ENCODE peak calls at places on chromosomes 12 and 14, in eight cellular contexts. L, W, S, R, F, B, E and K are unnamed samples.

GRCh38 chr12:65894127-65894526 is 69.8 kb downstream of the HMGA2 start:
- DNase-seq in L (no peak), W (no peak), S (no peak), R (no peak), F (no peak), B (no peak), E (no peak), K (no peak)

GRCh38 chr14:77040995-77041744 is 12.7 kb upstream of the IRF2BPL start:
- DNase-seq in L (no peak), W (no peak), S (no peak), R (peak; percentile 73), F (no peak), B (no peak), E (no peak), K (no peak)

GRCh38 chr12:93722757-93723567 is 45.8 kb downstream of the CRADD start:
- DNase-seq in L (no peak), W (peak; percentile 53), S (peak; percentile 37), R (no peak), F (no peak), B (no peak), E (no peak), K (no peak)

GRCh38 chr12:457676-458075 is 2.1 kb upstream of the B4GALNT3 start:
- DNase-seq in L (no peak), W (no peak), S (no peak), R (no peak), F (no peak), B (no peak), E (no peak), K (no peak)

GRCh38 chr12:27969901-27970390 is 2.6 kb downstream of the PTHLH start:
- DNase-seq in L (peak; percentile 41), W (peak; percentile 62), S (peak; percentile 72), R (peak; percentile 94), F (peak; percentile 86), B (peak; percentile 59), E (peak; percentile 75), K (peak; percentile 37)

GRCh38 chr12:7130537-7130790 is 293 bp downstream of the CLSTN3 start:
- DNase-seq in L (no peak), W (no peak), S (no peak), R (no peak), F (no peak), B (no peak), E (no peak), K (no peak)

GRCh38 chr12:50132505-50133135 is 20.6 kb downstream of the COX14 start:
- DNase-seq in L (no peak), W (no peak), S (no peak), R (no peak), F (peak; percentile 67), B (no peak), E (peak; percentile 28), K (no peak)

GRCh38 chr12:53978477-53979356 is 4.0 kb upstream of the HOTAIR start:
- DNase-seq in L (no peak), W (peak; percentile 40), S (no peak), R (no peak), F (peak; percentile 85), B (no peak), E (no peak), K (no peak)

GRCh38 chr14:60014402-60014801 is 77.3 kb upstream of the PCNX4 start:
- DNase-seq in L (no peak), W (no peak), S (no peak), R (no peak), F (no peak), B (no peak), E (no peak), K (no peak)

GRCh38 chr12:51863363-51863920 is 14.9 kb upstream of the FIGNL2 start:
- DNase-seq in L (no peak), W (peak; percentile 44), S (no peak), R (peak; percentile 85), F (no peak), B (no peak), E (no peak), K (no peak)

GRCh38 chr12:92973614-92974013 is 44.5 kb upstream of the EEA1 start:
- DNase-seq in L (no peak), W (no peak), S (no peak), R (no peak), F (peak; percentile 50), B (peak; percentile 90), E (no peak), K (no peak)

GRCh38 chr14:77738559-77739250 is 22.3 kb downstream of the SNW1 start:
- DNase-seq in L (no peak), W (no peak), S (peak; percentile 43), R (no peak), F (no peak), B (peak; percentile 54), E (no peak), K (no peak)

GRCh38 chr14:104665663-104666522 is 23.5 kb upstream of the INF2 start:
- DNase-seq in L (no peak), W (no peak), S (peak; percentile 80), R (peak; percentile 87), F (peak; percentile 76), B (no peak), E (no peak), K (peak; percentile 76)
- TF ChIP-seq CTCF in L (peak; percentile 26), W (peak; percentile 32), S (peak; percentile 47), R (peak; percentile 63), F (no peak), B (peak; percentile 41), E (peak; percentile 25), K (peak; percentile 50)

GRCh38 chr12:15982471-15982870 is 71.3 kb downstream of the DERA start:
- DNase-seq in L (no peak), W (no peak), S (no peak), R (no peak), F (no peak), B (peak; percentile 78), E (no peak), K (no peak)
- TF ChIP-seq CTCF in L (no peak), W (peak; percentile 42), S (peak; percentile 28), R (peak; percentile 78), F (peak; percentile 40), B (peak; percentile 58), E (peak; percentile 65), K (peak; percentile 58)

DNA sequence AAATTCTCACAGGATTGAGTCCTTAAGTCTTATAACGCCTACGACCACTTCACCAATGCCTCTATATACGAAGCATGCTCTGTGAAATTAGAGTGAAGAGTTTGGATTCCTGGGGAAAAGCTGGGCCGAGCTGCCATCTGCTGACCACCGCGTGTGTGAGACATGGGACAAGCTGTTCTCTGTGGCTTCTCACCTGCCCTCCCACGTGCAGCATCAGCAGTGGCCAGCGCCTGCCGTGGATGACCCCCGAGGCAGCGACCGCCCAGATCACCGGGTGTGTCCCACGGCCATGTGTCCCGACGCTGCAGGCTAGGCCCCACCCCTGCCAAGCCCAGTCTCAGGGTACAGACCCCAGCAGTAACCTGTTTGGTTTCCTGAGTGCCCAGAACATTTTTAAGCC is 21.6 kb upstream of the GOLGA3 start:
- DNase-seq in L (no peak), W (no peak), S (no peak), R (no peak), F (no peak), B (no peak), E (no peak), K (no peak)
- TF ChIP-seq CTCF in L (no peak), W (no peak), S (no peak), R (no peak), F (no peak), B (no peak), E (no peak), K (no peak)

DNA sequence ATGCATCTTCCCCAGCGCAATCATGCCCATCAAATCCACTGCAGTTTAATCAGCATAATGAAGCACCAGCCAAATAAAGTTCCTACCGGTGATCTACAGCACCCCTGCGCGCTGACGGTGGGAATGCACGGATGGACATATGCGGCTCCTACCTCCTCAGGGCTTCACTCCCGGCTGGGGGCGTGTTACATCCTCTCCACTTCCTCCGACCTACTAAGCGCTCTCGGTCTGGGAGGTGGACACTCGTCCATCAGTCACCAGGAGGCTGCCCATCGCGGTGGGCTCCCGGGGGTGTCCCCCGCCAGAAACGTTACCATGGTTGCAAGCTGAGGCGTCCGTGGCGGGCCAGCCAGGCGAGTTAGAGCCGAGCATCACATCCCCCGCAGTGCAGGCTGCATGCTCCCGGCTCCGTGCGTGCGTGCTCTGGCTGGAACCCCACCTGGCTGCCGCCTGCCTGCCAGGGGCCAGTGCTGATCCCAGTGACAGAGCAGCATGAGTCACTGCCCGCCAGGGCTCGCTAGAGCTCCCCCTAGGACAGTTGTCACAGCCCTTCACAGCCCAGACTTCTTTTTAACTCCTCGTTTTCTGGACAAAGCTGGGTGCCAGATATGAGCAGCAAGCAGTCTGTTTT is 73.0 kb downstream of the CIT start:
- DNase-seq in L (peak; percentile 29), W (peak; percentile 87), S (peak; percentile 57), R (peak; percentile 97), F (peak; percentile 65), B (peak; percentile 56), E (peak; percentile 87), K (peak; percentile 50)
- TF ChIP-seq CTCF in L (no peak), W (peak; percentile 41), S (peak; percentile 13), R (peak; percentile 81), F (peak; percentile 79), B (peak; percentile 34), E (peak; percentile 37), K (peak; percentile 63)

GRCh38 chr12:48985901-48986300 is 7.8 kb downstream of the WNT1 start:
- DNase-seq in L (no peak), W (no peak), S (no peak), R (no peak), F (no peak), B (no peak), E (no peak), K (no peak)

GRCh38 chr12:48991247-48992050 is 7.7 kb downstream of the DDN start:
- DNase-seq in L (no peak), W (no peak), S (no peak), R (no peak), F (no peak), B (no peak), E (no peak), K (no peak)

GRCh38 chr12:48986720-48987291 is 8.7 kb downstream of the WNT1 start:
- DNase-seq in L (no peak), W (no peak), S (no peak), R (peak; percentile 53), F (no peak), B (no peak), E (no peak), K (no peak)

GRCh38 chr12:48985475-48985897 is 7.4 kb downstream of the WNT1 start:
- DNase-seq in L (no peak), W (peak; percentile 84), S (no peak), R (peak; percentile 53), F (no peak), B (no peak), E (peak; percentile 66), K (no peak)

DNA sequence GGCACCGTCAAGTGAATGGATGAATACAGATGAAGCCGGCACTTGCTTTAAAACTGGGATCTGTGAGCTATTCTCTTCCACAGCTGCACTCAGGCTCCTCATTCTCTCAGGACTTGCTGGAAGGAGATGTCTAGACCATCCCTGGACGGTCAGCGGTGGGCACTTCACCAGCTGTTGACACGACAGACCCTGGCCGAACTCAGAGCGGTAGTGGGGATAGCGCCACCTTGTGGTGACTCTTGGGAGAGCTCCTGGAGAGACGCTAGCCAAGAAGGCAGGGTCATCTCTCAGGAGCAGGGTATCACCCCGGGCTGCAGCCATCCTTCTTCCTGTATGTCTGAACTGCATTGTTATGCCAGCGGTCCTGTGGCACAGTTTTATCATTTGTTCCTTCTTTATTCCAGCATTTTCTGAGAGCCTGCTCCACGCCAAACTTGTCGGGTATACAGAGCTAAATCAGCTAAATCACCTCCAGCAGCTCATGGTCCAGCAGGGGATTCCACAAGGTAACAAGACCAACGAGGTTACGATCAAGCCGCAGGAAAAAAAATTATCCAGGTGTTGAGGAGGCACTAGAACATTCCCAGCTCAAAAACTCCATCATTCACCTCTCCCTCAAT is 10.0 kb downstream of the WNT1 start:
- DNase-seq in L (no peak), W (peak; percentile 84), S (peak; percentile 74), R (peak; percentile 99), F (peak; percentile 81), B (peak; percentile 55), E (peak; percentile 83), K (peak; percentile 90)
- TF ChIP-seq CTCF in L (peak; percentile 70), W (peak; percentile 83), S (peak; percentile 81), R (peak; percentile 96), F (peak; percentile 89), B (peak; percentile 92), E (peak; percentile 88), K (peak; percentile 82)